ENCODE peak calls at places on chromosomes 7 and 10, in seven cellular contexts. S, P, E, F, M, J and Z are unnamed samples.

GRCh38 chr7:31707089-31707488 is 20.1 kb downstream of the PPP1R17 start:
- DNase-seq in S (no peak), P (no peak), E (no peak), F (no peak), M (no peak), J (no peak), Z (no peak)

GRCh38 chr7:27576360-27576944 is 86.2 kb downstream of the HIBADH start:
- DNase-seq in S (peak; percentile 10), P (no peak), E (no peak), F (peak; percentile 49), M (peak; percentile 3), J (peak; percentile 66), Z (peak; percentile 47)

GRCh38 chr10:53601260-53601875 is 828.8 kb upstream of the MBL2 start:
- DNase-seq in S (peak; percentile 2), P (no peak), E (peak; percentile 2), F (peak; percentile 26), M (no peak), J (peak; percentile 70), Z (no peak)

GRCh38 chr10:27504897-27505457 is 873 bp downstream of the RAB18 start:
- DNase-seq in S (no peak), P (no peak), E (no peak), F (no peak), M (no peak), J (peak; percentile 28), Z (no peak)

GRCh38 chr10:71250842-71251241 is 38.5 kb downstream of the UNC5B start:
- DNase-seq in S (no peak), P (no peak), E (no peak), F (no peak), M (no peak), J (no peak), Z (no peak)

GRCh38 chr7:25093268-25093802 is 31.7 kb downstream of the CYCS start:
- DNase-seq in S (peak; percentile 60), P (peak; percentile 34), E (peak; percentile 82), F (peak; percentile 66), M (peak; percentile 30), J (peak; percentile 75), Z (peak; percentile 6)

GRCh38 chr7:129471402-129471827 is 30.9 kb upstream of the SMKR1 start:
- DNase-seq in S (no peak), P (no peak), E (no peak), F (no peak), M (no peak), J (no peak), Z (no peak)

GRCh38 chr7:36096460-36097095 is 56.5 kb upstream of the EEPD1 start:
- DNase-seq in S (no peak), P (no peak), E (peak; percentile 53), F (no peak), M (no peak), J (no peak), Z (no peak)

GRCh38 chr10:96369890-96370574 is 11.2 kb upstream of the OPALIN start:
- DNase-seq in S (no peak), P (no peak), E (no peak), F (no peak), M (no peak), J (no peak), Z (no peak)

GRCh38 chr7:2687881-2688318 is at the start of gene AMZ1:
- DNase-seq in S (no peak), P (no peak), E (peak; percentile 89), F (no peak), M (no peak), J (no peak), Z (no peak)

GRCh38 chr10:43980715-43981114 is 332.0 kb upstream of the ZNF32 start:
- DNase-seq in S (no peak), P (no peak), E (no peak), F (no peak), M (no peak), J (no peak), Z (no peak)

GRCh38 chr10:75121322-75121721 is 9.9 kb downstream of the SAMD8 start:
- DNase-seq in S (no peak), P (no peak), E (no peak), F (no peak), M (no peak), J (no peak), Z (no peak)

GRCh38 chr7:142799483-142799882 is 28.7 kb downstream of the PRSS2 start:
- DNase-seq in S (no peak), P (no peak), E (no peak), F (no peak), M (no peak), J (no peak), Z (no peak)

GRCh38 chr10:96814264-96814663 is 17.8 kb upstream of the LCOR start:
- DNase-seq in S (peak; percentile 64), P (no peak), E (no peak), F (no peak), M (no peak), J (peak; percentile 41), Z (no peak)

GRCh38 chr10:31966681-31967080 is 38.0 kb upstream of the ARHGAP12 start:
- DNase-seq in S (no peak), P (no peak), E (no peak), F (no peak), M (no peak), J (no peak), Z (no peak)

GRCh38 chr7:4020086-4020485 is 662.0 kb upstream of the FOXK1 start:
- DNase-seq in S (no peak), P (no peak), E (no peak), F (no peak), M (no peak), J (no peak), Z (no peak)

GRCh38 chr7:156944876-156945275 is 4.6 kb upstream of the NOM1 start:
- DNase-seq in S (no peak), P (no peak), E (peak; percentile 77), F (no peak), M (no peak), J (no peak), Z (no peak)

GRCh38 chr10:49364747-49365146 is 31.1 kb downstream of the DRGX start:
- DNase-seq in S (no peak), P (no peak), E (no peak), F (no peak), M (no peak), J (no peak), Z (no peak)

GRCh38 chr7:516216-516605 is 3.4 kb downstream of the PDGFA start:
- DNase-seq in S (no peak), P (no peak), E (no peak), F (no peak), M (no peak), J (no peak), Z (no peak)